ENCODE peak calls at places on chromosomes 16 and 17, in seven cellular contexts. One of them, this sample, is unnamed.
A peak's percentile ranks its signal among the peaks of the same experiment; 100 is the strongest.

GRCh38 chr17:75991396-75991795 is 9.3 kb upstream of the CDK3 start:
- DNase-seq in H7: peak; percentile 18
- DNase-seq in astrocyte of the spinal cord: no peak
- DNase-seq in GF-D8: no peak
- DNase-seq in naive thymus-derived CD8-positive, alpha-beta T cell: no peak
- DNase-seq in T-helper 1 cell: no peak
- DNase-seq in GM18507: no peak
- DNase-seq in this sample: no peak

GRCh38 chr16:27189335-27189972 is 13.9 kb upstream of the KDM8 start:
- DNase-seq in H7: no peak
- DNase-seq in astrocyte of the spinal cord: no peak
- DNase-seq in GF-D8: no peak
- DNase-seq in naive thymus-derived CD8-positive, alpha-beta T cell: no peak
- DNase-seq in T-helper 1 cell: no peak
- DNase-seq in GM18507: no peak
- DNase-seq in this sample: no peak

GRCh38 chr17:46929413-46929812 is 6.5 kb downstream of the GOSR2 start:
- DNase-seq in H7: no peak
- DNase-seq in astrocyte of the spinal cord: no peak
- DNase-seq in GF-D8: no peak
- DNase-seq in naive thymus-derived CD8-positive, alpha-beta T cell: no peak
- DNase-seq in T-helper 1 cell: no peak
- DNase-seq in GM18507: no peak
- DNase-seq in this sample: peak; percentile 36

GRCh38 chr17:50267074-50267841 is 7.0 kb upstream of the TMEM92 start:
- DNase-seq in H7: peak; percentile 27
- DNase-seq in astrocyte of the spinal cord: peak; percentile 37
- DNase-seq in GF-D8: no peak
- DNase-seq in naive thymus-derived CD8-positive, alpha-beta T cell: no peak
- DNase-seq in T-helper 1 cell: no peak
- DNase-seq in GM18507: no peak
- DNase-seq in this sample: no peak

GRCh38 chr16:14121135-14121534 is 50.0 kb downstream of the MRTFB start:
- DNase-seq in H7: no peak
- DNase-seq in astrocyte of the spinal cord: no peak
- DNase-seq in GF-D8: no peak
- DNase-seq in naive thymus-derived CD8-positive, alpha-beta T cell: no peak
- DNase-seq in T-helper 1 cell: no peak
- DNase-seq in GM18507: no peak
- DNase-seq in this sample: no peak

GRCh38 chr17:14061666-14062560 is 7.4 kb upstream of the COX10 start:
- DNase-seq in H7: no peak
- DNase-seq in astrocyte of the spinal cord: peak; percentile 81
- DNase-seq in GF-D8: no peak
- DNase-seq in naive thymus-derived CD8-positive, alpha-beta T cell: no peak
- DNase-seq in T-helper 1 cell: no peak
- DNase-seq in GM18507: no peak
- DNase-seq in this sample: peak; percentile 65

GRCh38 chr17:42340691-42341127 is 47.5 kb downstream of the STAT3 start:
- DNase-seq in H7: no peak
- DNase-seq in astrocyte of the spinal cord: no peak
- DNase-seq in GF-D8: no peak
- DNase-seq in naive thymus-derived CD8-positive, alpha-beta T cell: no peak
- DNase-seq in T-helper 1 cell: no peak
- DNase-seq in GM18507: no peak
- DNase-seq in this sample: no peak

GRCh38 chr16:5490499-5490898 is 392.9 kb upstream of the EEF2KMT start:
- DNase-seq in H7: peak; percentile 78
- DNase-seq in astrocyte of the spinal cord: no peak
- DNase-seq in GF-D8: no peak
- DNase-seq in naive thymus-derived CD8-positive, alpha-beta T cell: no peak
- DNase-seq in T-helper 1 cell: no peak
- DNase-seq in GM18507: no peak
- DNase-seq in this sample: no peak

GRCh38 chr17:12530126-12530525 is 135.6 kb upstream of the MYOCD start:
- DNase-seq in H7: peak; percentile 9
- DNase-seq in astrocyte of the spinal cord: no peak
- DNase-seq in GF-D8: no peak
- DNase-seq in naive thymus-derived CD8-positive, alpha-beta T cell: no peak
- DNase-seq in T-helper 1 cell: no peak
- DNase-seq in GM18507: no peak
- DNase-seq in this sample: no peak

GRCh38 chr16:80580109-80580832 is 39.5 kb downstream of the DYNLRB2 start:
- DNase-seq in H7: no peak
- DNase-seq in astrocyte of the spinal cord: peak; percentile 74
- DNase-seq in GF-D8: no peak
- DNase-seq in naive thymus-derived CD8-positive, alpha-beta T cell: peak; percentile 71
- DNase-seq in T-helper 1 cell: peak; percentile 27
- DNase-seq in GM18507: peak; percentile 56
- DNase-seq in this sample: peak; percentile 89

GRCh38 chr17:28655160-28655559 is 6.5 kb downstream of the SDF2 start:
- DNase-seq in H7: no peak
- DNase-seq in astrocyte of the spinal cord: no peak
- DNase-seq in GF-D8: no peak
- DNase-seq in naive thymus-derived CD8-positive, alpha-beta T cell: no peak
- DNase-seq in T-helper 1 cell: no peak
- DNase-seq in GM18507: no peak
- DNase-seq in this sample: no peak

GRCh38 chr17:17363638-17364337 is 60.6 kb downstream of the NT5M start:
- DNase-seq in H7: no peak
- DNase-seq in astrocyte of the spinal cord: no peak
- DNase-seq in GF-D8: no peak
- DNase-seq in naive thymus-derived CD8-positive, alpha-beta T cell: no peak
- DNase-seq in T-helper 1 cell: no peak
- DNase-seq in GM18507: no peak
- DNase-seq in this sample: no peak

GRCh38 chr17:79102214-79102613 is 27.6 kb downstream of the ENGASE start:
- DNase-seq in H7: no peak
- DNase-seq in astrocyte of the spinal cord: no peak
- DNase-seq in GF-D8: no peak
- DNase-seq in naive thymus-derived CD8-positive, alpha-beta T cell: no peak
- DNase-seq in T-helper 1 cell: no peak
- DNase-seq in GM18507: no peak
- DNase-seq in this sample: no peak

GRCh38 chr17:9932481-9932880 is 27.4 kb upstream of the RCVRN start:
- DNase-seq in H7: no peak
- DNase-seq in astrocyte of the spinal cord: no peak
- DNase-seq in GF-D8: no peak
- DNase-seq in naive thymus-derived CD8-positive, alpha-beta T cell: no peak
- DNase-seq in T-helper 1 cell: no peak
- DNase-seq in GM18507: no peak
- DNase-seq in this sample: no peak

GRCh38 chr17:81518113-81518784 is 5.7 kb upstream of the ACTG1 start:
- DNase-seq in H7: peak; percentile 81
- DNase-seq in astrocyte of the spinal cord: no peak
- DNase-seq in GF-D8: no peak
- DNase-seq in naive thymus-derived CD8-positive, alpha-beta T cell: no peak
- DNase-seq in T-helper 1 cell: no peak
- DNase-seq in GM18507: no peak
- DNase-seq in this sample: no peak

GRCh38 chr16:81639348-81639747 is 139.7 kb upstream of the PLCG2 start:
- DNase-seq in H7: no peak
- DNase-seq in astrocyte of the spinal cord: no peak
- DNase-seq in GF-D8: no peak
- DNase-seq in naive thymus-derived CD8-positive, alpha-beta T cell: no peak
- DNase-seq in T-helper 1 cell: no peak
- DNase-seq in GM18507: no peak
- DNase-seq in this sample: no peak

GRCh38 chr17:58264407-58265103 is 16.2 kb downstream of the MPO start:
- DNase-seq in H7: no peak
- DNase-seq in astrocyte of the spinal cord: no peak
- DNase-seq in GF-D8: no peak
- DNase-seq in naive thymus-derived CD8-positive, alpha-beta T cell: no peak
- DNase-seq in T-helper 1 cell: no peak
- DNase-seq in GM18507: no peak
- DNase-seq in this sample: no peak

GRCh38 chr17:39618956-39619785 is 7.6 kb upstream of the PPP1R1B start:
- DNase-seq in H7: peak; percentile 48
- DNase-seq in astrocyte of the spinal cord: no peak
- DNase-seq in GF-D8: no peak
- DNase-seq in naive thymus-derived CD8-positive, alpha-beta T cell: no peak
- DNase-seq in T-helper 1 cell: no peak
- DNase-seq in GM18507: no peak
- DNase-seq in this sample: no peak

GRCh38 chr16:180921-181667 is 835 bp downstream of the HBQ1 start:
- DNase-seq in H7: peak; percentile 99
- DNase-seq in astrocyte of the spinal cord: peak; percentile 65
- DNase-seq in GF-D8: peak; percentile 61
- DNase-seq in naive thymus-derived CD8-positive, alpha-beta T cell: peak; percentile 91
- DNase-seq in T-helper 1 cell: peak; percentile 73
- DNase-seq in GM18507: peak; percentile 84
- DNase-seq in this sample: peak; percentile 55

GRCh38 chr16:17211797-17212196 is 259.0 kb downstream of the XYLT1 start:
- DNase-seq in H7: peak; percentile 63
- DNase-seq in astrocyte of the spinal cord: no peak
- DNase-seq in GF-D8: no peak
- DNase-seq in naive thymus-derived CD8-positive, alpha-beta T cell: no peak
- DNase-seq in T-helper 1 cell: no peak
- DNase-seq in GM18507: no peak
- DNase-seq in this sample: no peak

GRCh38 chr17:12667299-12667958 is 1.7 kb downstream of the MYOCD start:
- DNase-seq in H7: peak; percentile 68
- DNase-seq in astrocyte of the spinal cord: peak; percentile 73
- DNase-seq in GF-D8: no peak
- DNase-seq in naive thymus-derived CD8-positive, alpha-beta T cell: no peak
- DNase-seq in T-helper 1 cell: no peak
- DNase-seq in GM18507: no peak
- DNase-seq in this sample: peak; percentile 78

GRCh38 chr17:19958023-19958422 is 19.6 kb downstream of the AKAP10 start:
- DNase-seq in H7: no peak
- DNase-seq in astrocyte of the spinal cord: peak; percentile 92
- DNase-seq in GF-D8: no peak
- DNase-seq in naive thymus-derived CD8-positive, alpha-beta T cell: no peak
- DNase-seq in T-helper 1 cell: no peak
- DNase-seq in GM18507: no peak
- DNase-seq in this sample: peak; percentile 93

GRCh38 chr16:86503830-86504229 is 6.5 kb upstream of the FOXF1 start:
- DNase-seq in H7: no peak
- DNase-seq in astrocyte of the spinal cord: no peak
- DNase-seq in GF-D8: no peak
- DNase-seq in naive thymus-derived CD8-positive, alpha-beta T cell: no peak
- DNase-seq in T-helper 1 cell: no peak
- DNase-seq in GM18507: no peak
- DNase-seq in this sample: no peak

GRCh38 chr16:21957687-21958346 is 4.7 kb downstream of the UQCRC2 start:
- DNase-seq in H7: no peak
- DNase-seq in astrocyte of the spinal cord: no peak
- DNase-seq in GF-D8: no peak
- DNase-seq in naive thymus-derived CD8-positive, alpha-beta T cell: no peak
- DNase-seq in T-helper 1 cell: no peak
- DNase-seq in GM18507: no peak
- DNase-seq in this sample: no peak

GRCh38 chr17:71033336-71033735 is 864.0 kb downstream of the KCNJ2 start:
- DNase-seq in H7: no peak
- DNase-seq in astrocyte of the spinal cord: peak; percentile 21
- DNase-seq in GF-D8: no peak
- DNase-seq in naive thymus-derived CD8-positive, alpha-beta T cell: no peak
- DNase-seq in T-helper 1 cell: no peak
- DNase-seq in GM18507: no peak
- DNase-seq in this sample: no peak

GRCh38 chr16:67024384-67024896 is 4.5 kb upstream of the CBFB start:
- DNase-seq in H7: peak; percentile 27
- DNase-seq in astrocyte of the spinal cord: no peak
- DNase-seq in GF-D8: no peak
- DNase-seq in naive thymus-derived CD8-positive, alpha-beta T cell: no peak
- DNase-seq in T-helper 1 cell: no peak
- DNase-seq in GM18507: no peak
- DNase-seq in this sample: no peak

GRCh38 chr17:68427575-68427974 is 29.7 kb downstream of the WIPI1 start:
- DNase-seq in H7: no peak
- DNase-seq in astrocyte of the spinal cord: no peak
- DNase-seq in GF-D8: no peak
- DNase-seq in naive thymus-derived CD8-positive, alpha-beta T cell: no peak
- DNase-seq in T-helper 1 cell: no peak
- DNase-seq in GM18507: no peak
- DNase-seq in this sample: no peak

GRCh38 chr17:20189322-20189721 is 180.2 kb downstream of the SPECC1 start:
- DNase-seq in H7: no peak
- DNase-seq in astrocyte of the spinal cord: peak; percentile 50
- DNase-seq in GF-D8: no peak
- DNase-seq in naive thymus-derived CD8-positive, alpha-beta T cell: no peak
- DNase-seq in T-helper 1 cell: no peak
- DNase-seq in GM18507: no peak
- DNase-seq in this sample: peak; percentile 47

GRCh38 chr17:68794636-68795503 is 160.3 kb downstream of the ABCA8 start:
- DNase-seq in H7: no peak
- DNase-seq in astrocyte of the spinal cord: peak; percentile 75
- DNase-seq in GF-D8: no peak
- DNase-seq in naive thymus-derived CD8-positive, alpha-beta T cell: no peak
- DNase-seq in T-helper 1 cell: no peak
- DNase-seq in GM18507: no peak
- DNase-seq in this sample: peak; percentile 20

GRCh38 chr17:28041844-28042656 is 427 bp upstream of the NLK start:
- DNase-seq in H7: peak; percentile 33
- DNase-seq in astrocyte of the spinal cord: no peak
- DNase-seq in GF-D8: no peak
- DNase-seq in naive thymus-derived CD8-positive, alpha-beta T cell: no peak
- DNase-seq in T-helper 1 cell: no peak
- DNase-seq in GM18507: no peak
- DNase-seq in this sample: no peak

GRCh38 chr16:12524658-12525057 is 279.0 kb downstream of the CPPED1 start:
- DNase-seq in H7: no peak
- DNase-seq in astrocyte of the spinal cord: no peak
- DNase-seq in GF-D8: no peak
- DNase-seq in naive thymus-derived CD8-positive, alpha-beta T cell: no peak
- DNase-seq in T-helper 1 cell: no peak
- DNase-seq in GM18507: no peak
- DNase-seq in this sample: no peak

GRCh38 chr17:32659419-32659842 is 172.6 kb downstream of the CDK5R1 start:
- DNase-seq in H7: peak; percentile 64
- DNase-seq in astrocyte of the spinal cord: peak; percentile 68
- DNase-seq in GF-D8: no peak
- DNase-seq in naive thymus-derived CD8-positive, alpha-beta T cell: peak; percentile 69
- DNase-seq in T-helper 1 cell: peak; percentile 21
- DNase-seq in GM18507: peak; percentile 58
- DNase-seq in this sample: peak; percentile 77

GRCh38 chr17:80980397-80981061 is 11.1 kb upstream of the CHMP6 start:
- DNase-seq in H7: no peak
- DNase-seq in astrocyte of the spinal cord: peak; percentile 10
- DNase-seq in GF-D8: no peak
- DNase-seq in naive thymus-derived CD8-positive, alpha-beta T cell: no peak
- DNase-seq in T-helper 1 cell: no peak
- DNase-seq in GM18507: no peak
- DNase-seq in this sample: peak; percentile 22

GRCh38 chr17:50184611-50185398 is 16.6 kb downstream of the COL1A1 start:
- DNase-seq in H7: peak; percentile 80
- DNase-seq in astrocyte of the spinal cord: no peak
- DNase-seq in GF-D8: no peak
- DNase-seq in naive thymus-derived CD8-positive, alpha-beta T cell: no peak
- DNase-seq in T-helper 1 cell: no peak
- DNase-seq in GM18507: no peak
- DNase-seq in this sample: no peak

GRCh38 chr17:28570716-28571254 is 539 bp downstream of the PIGS start:
- DNase-seq in H7: peak; percentile 78
- DNase-seq in astrocyte of the spinal cord: no peak
- DNase-seq in GF-D8: no peak
- DNase-seq in naive thymus-derived CD8-positive, alpha-beta T cell: peak; percentile 67
- DNase-seq in T-helper 1 cell: peak; percentile 41
- DNase-seq in GM18507: no peak
- DNase-seq in this sample: no peak

GRCh38 chr17:39236383-39236927 is 10.7 kb upstream of the STAC2 start:
- DNase-seq in H7: no peak
- DNase-seq in astrocyte of the spinal cord: no peak
- DNase-seq in GF-D8: no peak
- DNase-seq in naive thymus-derived CD8-positive, alpha-beta T cell: no peak
- DNase-seq in T-helper 1 cell: no peak
- DNase-seq in GM18507: no peak
- DNase-seq in this sample: no peak

GRCh38 chr16:50326264-50326663 is 42.5 kb downstream of the BRD7 start:
- DNase-seq in H7: no peak
- DNase-seq in astrocyte of the spinal cord: no peak
- DNase-seq in GF-D8: no peak
- DNase-seq in naive thymus-derived CD8-positive, alpha-beta T cell: no peak
- DNase-seq in T-helper 1 cell: no peak
- DNase-seq in GM18507: no peak
- DNase-seq in this sample: no peak

GRCh38 chr17:80819422-80820164 is 172.0 kb upstream of the CHMP6 start:
- DNase-seq in H7: peak; percentile 39
- DNase-seq in astrocyte of the spinal cord: no peak
- DNase-seq in GF-D8: peak; percentile 72
- DNase-seq in naive thymus-derived CD8-positive, alpha-beta T cell: no peak
- DNase-seq in T-helper 1 cell: no peak
- DNase-seq in GM18507: no peak
- DNase-seq in this sample: no peak

This sample was measured in brain microvascular endothelial cell.